ENCODE peak calls at places on chromosome 9, in five cellular contexts. W is HTR-8/SVneo; K is nucleus accumbens; S is stimulated activated CD8-positive, alpha-beta memory T cell treated with anti-CD3 and anti-CD28 coated beads, Interleukin-7, amount 100 ng/mL, for 4 hours; O is GM13977. J is an unnamed sample.

GRCh38 chr9:37438359-37438758 is 15.9 kb downstream of the GRHPR start:
- DNase-seq in S (no peak), W (no peak), O (no peak), K (no peak), J (no peak)

GRCh38 chr9:130385257-130385656 is 59.5 kb upstream of the ASS1 start:
- DNase-seq in S (no peak), K (no peak), O (no peak), W (no peak), J (no peak)

GRCh38 chr9:70085241-70085640 is 41.6 kb downstream of the MAMDC2 start:
- DNase-seq in K (no peak), W (peak), S (no peak), O (no peak), J (no peak)

GRCh38 chr9:14347408-14348224 is 33.7 kb upstream of the NFIB start:
- DNase-seq in K (no peak), W (no peak), O (no peak), S (no peak), J (no peak)

GRCh38 chr9:911003-911402 is 65.5 kb upstream of the DMRT3 start:
- DNase-seq in S (no peak), O (no peak), K (no peak), W (no peak), J (no peak)

GRCh38 chr9:530681-531080 is 310.8 kb upstream of the DMRT1 start:
- DNase-seq in S (no peak), W (no peak), O (no peak), K (no peak), J (no peak)

GRCh38 chr9:135884328-135885035 is 22.9 kb downstream of the CAMSAP1 start:
- DNase-seq in W (no peak), S (no peak), O (no peak), K (no peak), J (no peak)

GRCh38 chr9:12680757-12681156 is 12.4 kb upstream of the TYRP1 start:
- DNase-seq in O (no peak), S (no peak), K (no peak), W (no peak), J (no peak)

GRCh38 chr9:88733651-88734470 is 198.9 kb downstream of the NXNL2 start:
- DNase-seq in K (no peak), W (no peak), S (no peak), O (no peak), J (no peak)

GRCh38 chr9:78539904-78540303 is 243.0 kb downstream of the PSAT1 start:
- DNase-seq in O (no peak), S (no peak), K (no peak), W (peak), J (no peak)

GRCh38 chr9:104872959-104873850 is 54.8 kb downstream of the ABCA1 start:
- DNase-seq in W (peak), S (no peak), K (no peak), O (no peak), J (no peak)

GRCh38 chr9:127214421-127215265 is 49.9 kb upstream of the GARNL3 start:
- DNase-seq in W (peak), K (no peak), O (peak), S (peak), J (peak)

GRCh38 chr9:98365724-98366123 is 110.3 kb upstream of the TBC1D2 start:
- DNase-seq in O (no peak), W (no peak), S (no peak), K (no peak), J (no peak)

GRCh38 chr9:32423371-32423770 is 38.9 kb downstream of the ACO1 start:
- DNase-seq in S (no peak), O (no peak), K (no peak), W (no peak), J (no peak)

GRCh38 chr9:122015165-122015821 is 77.8 kb downstream of the TTLL11 start:
- DNase-seq in S (no peak), W (no peak), K (no peak), O (no peak), J (no peak)

GRCh38 chr9:108473209-108474112 is 382.3 kb downstream of the ACTL7B start:
- DNase-seq in K (no peak), O (no peak), W (peak), S (no peak), J (no peak)

GRCh38 chr9:34179528-34180138 is 790 bp downstream of the UBAP1 start:
- DNase-seq in S (no peak), W (no peak), O (peak), K (no peak), J (peak)

GRCh38 chr9:84101892-84102632 is 121.5 kb downstream of the RMI1 start:
- DNase-seq in S (no peak), O (no peak), W (no peak), K (no peak), J (no peak)

GRCh38 chr9:86239053-86239770 is 20.2 kb downstream of the C9orf153 start:
- DNase-seq in S (no peak), K (no peak), W (no peak), O (no peak), J (no peak)

GRCh38 chr9:5587024-5587423 is 41.9 kb upstream of the RIC1 start:
- DNase-seq in K (no peak), O (no peak), W (no peak), S (no peak), J (no peak)

GRCh38 chr9:76401580-76402354 is 7.5 kb upstream of the RFK start:
- DNase-seq in S (no peak), W (no peak), K (no peak), O (no peak), J (no peak)

GRCh38 chr9:120965344-120966004 is 38.9 kb upstream of the TRAF1 start:
- DNase-seq in O (no peak), W (no peak), K (peak), S (no peak), J (no peak)

GRCh38 chr9:35649431-35650340 is 1.0 kb downstream of the SIT1 start:
- DNase-seq in S (no peak), O (peak), W (no peak), K (peak), J (peak)

GRCh38 chr9:16627967-16628366 is 242.5 kb downstream of the BNC2 start:
- DNase-seq in W (no peak), K (no peak), O (no peak), S (no peak), J (no peak)

GRCh38 chr9:6907772-6908381 is 150.1 kb downstream of the KDM4C start:
- DNase-seq in O (no peak), S (no peak), K (no peak), W (no peak), J (no peak)

GRCh38 chr9:12185856-12186255 is 507.3 kb upstream of the TYRP1 start:
- DNase-seq in S (no peak), W (no peak), K (no peak), O (no peak), J (no peak)

GRCh38 chr9:29211681-29212589 is 1638.7 kb upstream of the C9orf72 start:
- DNase-seq in S (no peak), W (no peak), K (peak), O (peak), J (peak)

GRCh38 chr9:125979383-125979782 is 232.2 kb downstream of the PBX3 start:
- DNase-seq in K (no peak), W (no peak), S (no peak), O (no peak), J (no peak)

GRCh38 chr9:89179535-89179919 is 909 bp upstream of the SHC3 start:
- DNase-seq in W (no peak), O (no peak), S (no peak), K (no peak), J (no peak)

GRCh38 chr9:132309056-132309455 is 45.7 kb downstream of the SETX start:
- DNase-seq in W (no peak), K (no peak), O (no peak), S (no peak), J (no peak)

GRCh38 chr9:130465383-130466096 is 20.8 kb downstream of the ASS1 start:
- DNase-seq in K (no peak), S (no peak), O (no peak), W (no peak), J (no peak)

GRCh38 chr9:79670269-79670961 is 98.7 kb downstream of the TLE4 start:
- DNase-seq in O (no peak), S (no peak), W (no peak), K (no peak), J (no peak)

GRCh38 chr9:135418161-135418560 is 61.4 kb upstream of the PPP1R26 start:
- DNase-seq in O (no peak), W (no peak), S (no peak), K (no peak), J (no peak)

GRCh38 chr9:93890436-93890935 is 64.7 kb downstream of the BARX1 start:
- DNase-seq in W (no peak), O (no peak), K (no peak), S (no peak), J (no peak)

GRCh38 chr9:134802201-134802795 is 78.3 kb upstream of the FCN2 start:
- DNase-seq in W (no peak), S (no peak), O (no peak), K (no peak), J (no peak)

GRCh38 chr9:93288341-93288740 is 104.4 kb downstream of the WNK2 start:
- DNase-seq in K (no peak), S (no peak), O (peak), W (no peak), J (no peak)

J was measured in germinal center.